ENCODE peak calls at places on chromosomes 12 and 14, in ten cellular contexts. L is thoracic aorta, Y is foreskin fibroblast, U is lower lobe of right lung, J is cardiac muscle cell, X is fibroblast of lung, V is stomach, O is choroid plexus epithelial cell, B is glutamatergic neuron, K is cardiac fibroblast. M is an unnamed sample.

GRCh38 chr14:99551034-99551922 is 52.7 kb downstream of the CCDC85C start:
- DNase-seq in L (no peak), Y (no peak), U (no peak), J (no peak), X (no peak), V (no peak), O (no peak), B (no peak), K (no peak), M (no peak)

GRCh38 chr12:674272-674781 is 11.1 kb upstream of the NINJ2 start:
- DNase-seq in L (no peak), Y (no peak), U (no peak), J (no peak), X (no peak), V (no peak), O (no peak), B (no peak), K (peak; percentile 22), M (no peak)

GRCh38 chr12:84058136-84058535 is 854.5 kb downstream of the SLC6A15 start:
- DNase-seq in L (no peak), Y (no peak), U (no peak), J (peak; percentile 56), X (no peak), V (no peak), O (no peak), B (no peak), K (no peak), M (no peak)

GRCh38 chr12:101455685-101456084 is 19.5 kb upstream of the SPIC start:
- DNase-seq in L (no peak), Y (no peak), U (no peak), J (no peak), X (no peak), V (no peak), O (no peak), B (no peak), K (no peak), M (no peak)

GRCh38 chr12:95766356-95767019 is 24.1 kb downstream of the NTN4 start:
- DNase-seq in L (no peak), Y (peak; percentile 48), U (no peak), J (no peak), X (peak; percentile 65), V (no peak), O (no peak), B (no peak), K (peak; percentile 62), M (no peak)

GRCh38 chr12:25500651-25501050 is 52.4 kb downstream of the LMNTD1 start:
- DNase-seq in L (no peak), Y (peak; percentile 53), U (no peak), J (no peak), X (peak; percentile 59), V (no peak), O (no peak), B (no peak), K (no peak), M (no peak)

GRCh38 chr14:57352771-57353170 is 37.6 kb upstream of the NAA30 start:
- DNase-seq in L (no peak), Y (no peak), U (no peak), J (no peak), X (no peak), V (no peak), O (peak; percentile 7), B (no peak), K (peak; percentile 3), M (no peak)

GRCh38 chr12:10982244-10982643 is 4.5 kb downstream of the TAS2R50 start:
- DNase-seq in L (no peak), Y (no peak), U (no peak), J (no peak), X (no peak), V (no peak), O (no peak), B (no peak), K (no peak), M (no peak)

DNA sequence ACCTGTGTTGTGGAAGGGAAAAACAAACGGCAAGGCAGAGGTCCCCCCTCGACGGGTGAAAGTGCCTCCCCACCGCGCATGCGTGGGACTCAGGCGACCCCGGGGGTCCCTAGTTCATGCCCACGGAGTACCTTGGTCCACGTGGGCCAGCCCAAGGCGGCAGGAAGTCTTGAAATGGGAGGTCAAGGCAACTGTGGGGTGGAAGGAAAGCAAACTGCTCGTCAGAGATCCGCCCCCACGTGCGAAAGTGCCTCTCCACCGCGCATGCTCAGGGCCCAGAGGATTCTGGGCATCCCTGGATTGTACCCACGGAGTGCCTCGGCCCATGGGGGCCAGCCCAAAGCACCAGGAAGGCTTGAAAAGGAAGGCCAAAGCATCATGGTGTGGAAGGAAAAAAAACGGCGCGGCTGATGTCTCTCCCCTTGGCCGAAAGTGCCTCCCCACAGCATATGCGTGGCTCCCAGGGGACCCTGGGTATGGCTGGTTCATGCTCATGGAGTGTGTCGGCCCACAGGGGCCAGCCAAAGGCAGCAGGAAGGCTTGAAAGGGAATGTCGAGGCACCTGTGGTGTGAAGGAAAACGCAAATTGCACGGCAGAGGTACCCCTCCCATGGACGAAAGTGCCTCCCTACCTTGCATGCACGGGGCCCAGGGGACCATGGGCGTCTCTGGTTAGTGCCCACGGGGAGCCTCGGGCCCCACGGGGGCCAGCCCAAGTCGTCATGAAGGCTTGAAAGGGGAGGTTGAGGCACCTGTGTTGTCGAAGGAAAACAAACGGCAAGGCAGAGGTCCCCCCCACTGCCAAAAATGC is 369.7 kb downstream of the ALG10 start:
- DNase-seq in L (no peak), Y (no peak), U (peak; percentile 29), J (no peak), X (no peak), V (peak; percentile 11), O (no peak), B (no peak), K (no peak), M (no peak)
- TF ChIP-seq CTCF in L (no peak), Y (no peak), U (no peak), J (no peak), X (no peak), V (no peak), O (no peak), B (no peak), K (no peak), M (no peak)

GRCh38 chr12:100403446-100403845 is 46.6 kb downstream of the SLC17A8 start:
- DNase-seq in L (no peak), Y (no peak), U (no peak), J (no peak), X (peak; percentile 52), V (no peak), O (peak; percentile 44), B (no peak), K (peak; percentile 38), M (no peak)

GRCh38 chr12:100399095-100399494 is 42.2 kb downstream of the SLC17A8 start:
- DNase-seq in L (no peak), Y (no peak), U (no peak), J (no peak), X (no peak), V (no peak), O (no peak), B (peak; percentile 70), K (no peak), M (no peak)

GRCh38 chr12:100401660-100402059 is 44.8 kb downstream of the SLC17A8 start:
- DNase-seq in L (no peak), Y (peak; percentile 29), U (no peak), J (no peak), X (peak; percentile 73), V (no peak), O (peak; percentile 76), B (no peak), K (peak; percentile 35), M (no peak)

DNA sequence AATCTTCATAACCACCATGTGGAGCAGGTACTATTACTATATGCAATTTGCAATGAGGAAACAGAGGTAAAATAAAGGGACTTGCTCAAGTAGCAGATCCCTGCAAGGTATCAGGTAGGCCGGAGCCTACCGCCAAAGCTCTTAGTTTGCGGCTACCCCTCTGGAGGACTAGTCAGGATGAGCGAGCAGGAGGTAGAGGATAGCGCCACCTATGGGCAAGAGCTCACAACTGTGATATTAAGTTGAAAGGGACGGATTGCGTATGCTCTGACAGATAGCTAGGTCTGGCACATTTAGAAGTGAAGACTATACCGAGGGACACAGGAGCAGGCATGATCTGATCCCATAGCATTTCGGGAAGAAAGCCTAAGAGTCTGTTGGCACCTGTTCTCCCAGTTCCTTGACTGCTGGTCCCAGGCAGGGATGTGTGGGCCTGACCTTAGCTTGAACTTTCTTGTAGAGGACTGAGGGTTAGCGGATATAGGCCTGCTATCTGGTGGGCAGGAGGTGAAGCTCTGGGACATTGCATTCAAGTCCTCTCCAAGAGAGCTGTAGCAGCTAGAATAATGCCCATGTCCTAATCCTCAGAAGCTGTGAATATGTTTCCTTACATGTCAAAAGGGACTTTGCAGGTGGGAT is 48.0 kb downstream of the SLC17A8 start:
- DNase-seq in L (no peak), Y (peak; percentile 32), U (peak; percentile 53), J (peak; percentile 81), X (peak; percentile 15), V (peak; percentile 34), O (peak; percentile 46), B (peak; percentile 71), K (peak; percentile 56), M (peak; percentile 76)
- TF ChIP-seq CTCF in L (no peak), Y (peak; percentile 44), U (peak; percentile 51), J (peak; percentile 51), X (peak; percentile 29), V (no peak), O (peak; percentile 57), B (peak; percentile 83), K (peak; percentile 56), M (peak; percentile 80)

DNA sequence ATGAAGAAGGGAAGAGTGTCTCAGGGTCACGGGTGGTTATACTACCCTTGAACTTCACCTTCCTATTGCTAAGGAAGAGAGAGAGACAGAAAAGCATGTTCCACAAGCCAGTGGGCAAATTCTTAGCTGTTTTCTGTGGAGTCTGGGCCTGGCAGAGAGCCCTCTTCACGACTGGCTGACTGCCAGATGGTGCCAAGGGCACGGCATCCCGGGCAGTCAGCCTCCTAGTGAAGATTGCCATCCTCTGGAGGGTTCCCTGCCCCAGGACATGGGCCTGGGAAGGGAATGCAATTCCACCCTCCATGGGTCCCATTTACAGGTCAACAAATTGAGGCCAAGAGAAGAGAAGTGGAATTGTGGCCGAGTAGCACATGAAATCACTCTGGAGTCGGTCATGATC is 9.7 kb downstream of the TUNAR start:
- DNase-seq in L (no peak), Y (no peak), U (no peak), J (no peak), X (no peak), V (no peak), O (no peak), B (no peak), K (no peak), M (no peak)
- TF ChIP-seq CTCF in L (no peak), Y (no peak), U (no peak), J (no peak), X (no peak), V (no peak), O (no peak), B (no peak), K (no peak), M (no peak)

GRCh38 chr12:49558526-49558925 is 9.4 kb downstream of the MCRS1 start:
- DNase-seq in L (no peak), Y (no peak), U (no peak), J (no peak), X (no peak), V (no peak), O (no peak), B (no peak), K (no peak), M (no peak)

GRCh38 chr12:49556391-49557186 is 11.4 kb downstream of the MCRS1 start:
- DNase-seq in L (no peak), Y (no peak), U (peak; percentile 3), J (no peak), X (no peak), V (no peak), O (no peak), B (no peak), K (no peak), M (no peak)

GRCh38 chr12:49557187-49557916 is 10.6 kb downstream of the MCRS1 start:
- DNase-seq in L (no peak), Y (no peak), U (no peak), J (no peak), X (no peak), V (no peak), O (no peak), B (no peak), K (no peak), M (no peak)

GRCh38 chr12:49559011-49559675 is 8.8 kb downstream of the MCRS1 start:
- DNase-seq in L (no peak), Y (no peak), U (no peak), J (no peak), X (no peak), V (no peak), O (no peak), B (no peak), K (no peak), M (no peak)

GRCh38 chr12:49557917-49558215 is 10.1 kb downstream of the MCRS1 start:
- DNase-seq in L (no peak), Y (peak; percentile 27), U (no peak), J (no peak), X (no peak), V (no peak), O (no peak), B (no peak), K (no peak), M (no peak)
- TF ChIP-seq CTCF in L (no peak), Y (peak; percentile 14), U (no peak), J (peak; percentile 15), X (no peak), V (no peak), O (peak; percentile 42), B (no peak), K (peak; percentile 15), M (peak; percentile 39)